ENCODE peak calls at places on chromosomes 1 and 21, in seven cellular contexts. One of them, this sample, is unnamed. For H3K9me3, the result is how much of the 10 kb centered on the place peaks cover.

GRCh38 chr21:26067836-26068401 is 102.7 kb downstream of the APP start:
- DNase-seq in MM.1S: no peak
- DNase-seq in GM23248: no peak
- DNase-seq in mucosa of descending colon: no peak
- DNase-seq in psoas muscle: no peak
- DNase-seq in IMR-90: no peak
- DNase-seq in breast epithelium: no peak
- DNase-seq in this sample: no peak

GRCh38 chr1:156964431-156964830 is 44.0 kb downstream of the LRRC71 start:
- DNase-seq in MM.1S: no peak
- DNase-seq in GM23248: peak
- DNase-seq in mucosa of descending colon: no peak
- DNase-seq in psoas muscle: no peak
- DNase-seq in IMR-90: peak
- DNase-seq in breast epithelium: no peak
- DNase-seq in this sample: no peak

GRCh38 chr1:162222019-162222418 is 152.5 kb downstream of the NOS1AP start:
- DNase-seq in MM.1S: no peak
- DNase-seq in GM23248: no peak
- DNase-seq in mucosa of descending colon: no peak
- DNase-seq in psoas muscle: no peak
- DNase-seq in IMR-90: no peak
- DNase-seq in breast epithelium: no peak
- DNase-seq in this sample: no peak

GRCh38 chr21:41437754-41438153 is 11.7 kb downstream of the MX1 start:
- DNase-seq in MM.1S: no peak
- DNase-seq in GM23248: no peak
- DNase-seq in mucosa of descending colon: no peak
- DNase-seq in psoas muscle: no peak
- DNase-seq in IMR-90: no peak
- DNase-seq in breast epithelium: no peak
- DNase-seq in this sample: no peak

GRCh38 chr1:116373451-116374339 is 651 bp downstream of the ATP1A1 start:
- DNase-seq in MM.1S: peak
- DNase-seq in GM23248: peak
- DNase-seq in mucosa of descending colon: peak
- DNase-seq in psoas muscle: peak
- DNase-seq in IMR-90: peak
- DNase-seq in breast epithelium: peak
- DNase-seq in this sample: peak

GRCh38 chr1:71881611-71882010 is 400.7 kb downstream of the NEGR1 start:
- DNase-seq in MM.1S: peak
- DNase-seq in GM23248: no peak
- DNase-seq in mucosa of descending colon: no peak
- DNase-seq in psoas muscle: no peak
- DNase-seq in IMR-90: peak
- DNase-seq in breast epithelium: no peak
- DNase-seq in this sample: no peak

GRCh38 chr1:173478099-173478555 is 992 bp downstream of the PRDX6 start:
- DNase-seq in MM.1S: peak
- DNase-seq in GM23248: peak
- DNase-seq in mucosa of descending colon: peak
- DNase-seq in psoas muscle: peak
- DNase-seq in IMR-90: peak
- DNase-seq in breast epithelium: no peak
- DNase-seq in this sample: peak

GRCh38 chr1:181044449-181044966 is 10.7 kb downstream of the MR1 start:
- DNase-seq in MM.1S: no peak
- DNase-seq in GM23248: no peak
- DNase-seq in mucosa of descending colon: peak
- DNase-seq in psoas muscle: peak
- DNase-seq in IMR-90: peak
- DNase-seq in breast epithelium: no peak
- DNase-seq in this sample: no peak

GRCh38 chr1:198678301-198678836 is 39.5 kb downstream of the PTPRC start:
- DNase-seq in MM.1S: no peak
- DNase-seq in GM23248: no peak
- DNase-seq in mucosa of descending colon: no peak
- DNase-seq in psoas muscle: no peak
- DNase-seq in IMR-90: no peak
- DNase-seq in breast epithelium: no peak
- DNase-seq in this sample: no peak

GRCh38 chr21:38121888-38122705 is 134.7 kb upstream of the KCNJ15 start:
- DNase-seq in MM.1S: no peak
- DNase-seq in GM23248: peak
- DNase-seq in mucosa of descending colon: no peak
- DNase-seq in psoas muscle: no peak
- DNase-seq in IMR-90: no peak
- DNase-seq in breast epithelium: no peak
- DNase-seq in this sample: no peak

GRCh38 chr1:47569681-47570470 is 132.0 kb downstream of the FOXD2 start:
- DNase-seq in MM.1S: no peak
- DNase-seq in GM23248: peak
- DNase-seq in mucosa of descending colon: peak
- DNase-seq in psoas muscle: peak
- DNase-seq in IMR-90: peak
- DNase-seq in breast epithelium: no peak
- DNase-seq in this sample: peak

GRCh38 chr1:156616463-156616862 is 2.8 kb upstream of the HAPLN2 start:
- DNase-seq in MM.1S: no peak
- DNase-seq in GM23248: peak
- DNase-seq in mucosa of descending colon: no peak
- DNase-seq in psoas muscle: no peak
- DNase-seq in IMR-90: peak
- DNase-seq in breast epithelium: no peak
- DNase-seq in this sample: no peak

GRCh38 chr21:25586242-25586805 is 21.0 kb downstream of the MRPL39 start:
- DNase-seq in MM.1S: no peak
- DNase-seq in GM23248: no peak
- DNase-seq in mucosa of descending colon: no peak
- DNase-seq in psoas muscle: no peak
- DNase-seq in IMR-90: no peak
- DNase-seq in breast epithelium: no peak
- DNase-seq in this sample: no peak

GRCh38 chr1:65890201-65890600 is 97.5 kb downstream of the PDE4B start:
- DNase-seq in MM.1S: no peak
- DNase-seq in GM23248: no peak
- DNase-seq in mucosa of descending colon: no peak
- DNase-seq in psoas muscle: no peak
- DNase-seq in IMR-90: peak
- DNase-seq in breast epithelium: no peak
- DNase-seq in this sample: no peak

GRCh38 chr1:75616436-75617433 is 5.8 kb upstream of the SLC44A5 start:
- DNase-seq in MM.1S: no peak
- DNase-seq in GM23248: peak
- DNase-seq in mucosa of descending colon: peak
- DNase-seq in psoas muscle: no peak
- DNase-seq in IMR-90: peak
- DNase-seq in breast epithelium: no peak
- DNase-seq in this sample: no peak

GRCh38 chr21:16418663-16419062 is 688.9 kb downstream of the USP25 start:
- DNase-seq in MM.1S: no peak
- DNase-seq in GM23248: no peak
- DNase-seq in mucosa of descending colon: no peak
- DNase-seq in psoas muscle: no peak
- DNase-seq in IMR-90: no peak
- DNase-seq in breast epithelium: no peak
- DNase-seq in this sample: no peak

GRCh38 chr21:28224191-28224755 is 768.4 kb downstream of the LTN1 start:
- DNase-seq in MM.1S: no peak
- DNase-seq in GM23248: no peak
- DNase-seq in mucosa of descending colon: no peak
- DNase-seq in psoas muscle: no peak
- DNase-seq in IMR-90: no peak
- DNase-seq in breast epithelium: no peak
- DNase-seq in this sample: no peak

GRCh38 chr1:14598007-14598497 is 433 bp upstream of the KAZN start:
- DNase-seq in MM.1S: no peak
- DNase-seq in GM23248: no peak
- DNase-seq in mucosa of descending colon: no peak
- DNase-seq in psoas muscle: no peak
- DNase-seq in IMR-90: no peak
- DNase-seq in breast epithelium: no peak
- DNase-seq in this sample: no peak

GRCh38 chr1:200154069-200154767 is 126.7 kb downstream of the NR5A2 start:
- DNase-seq in MM.1S: peak
- DNase-seq in GM23248: no peak
- DNase-seq in mucosa of descending colon: peak
- DNase-seq in psoas muscle: no peak
- DNase-seq in IMR-90: peak
- DNase-seq in breast epithelium: no peak
- DNase-seq in this sample: no peak

GRCh38 chr1:2233997-2234761 is 6.1 kb downstream of the SKI start:
- DNase-seq in MM.1S: no peak
- DNase-seq in GM23248: peak
- DNase-seq in mucosa of descending colon: peak
- DNase-seq in psoas muscle: peak
- DNase-seq in IMR-90: peak
- DNase-seq in breast epithelium: peak
- DNase-seq in this sample: peak

GRCh38 chr1:68799096-68799495 is 302.2 kb upstream of the DEPDC1 start:
- DNase-seq in MM.1S: no peak
- DNase-seq in GM23248: no peak
- DNase-seq in mucosa of descending colon: no peak
- DNase-seq in psoas muscle: no peak
- DNase-seq in IMR-90: no peak
- DNase-seq in breast epithelium: no peak
- DNase-seq in this sample: no peak

DNA sequence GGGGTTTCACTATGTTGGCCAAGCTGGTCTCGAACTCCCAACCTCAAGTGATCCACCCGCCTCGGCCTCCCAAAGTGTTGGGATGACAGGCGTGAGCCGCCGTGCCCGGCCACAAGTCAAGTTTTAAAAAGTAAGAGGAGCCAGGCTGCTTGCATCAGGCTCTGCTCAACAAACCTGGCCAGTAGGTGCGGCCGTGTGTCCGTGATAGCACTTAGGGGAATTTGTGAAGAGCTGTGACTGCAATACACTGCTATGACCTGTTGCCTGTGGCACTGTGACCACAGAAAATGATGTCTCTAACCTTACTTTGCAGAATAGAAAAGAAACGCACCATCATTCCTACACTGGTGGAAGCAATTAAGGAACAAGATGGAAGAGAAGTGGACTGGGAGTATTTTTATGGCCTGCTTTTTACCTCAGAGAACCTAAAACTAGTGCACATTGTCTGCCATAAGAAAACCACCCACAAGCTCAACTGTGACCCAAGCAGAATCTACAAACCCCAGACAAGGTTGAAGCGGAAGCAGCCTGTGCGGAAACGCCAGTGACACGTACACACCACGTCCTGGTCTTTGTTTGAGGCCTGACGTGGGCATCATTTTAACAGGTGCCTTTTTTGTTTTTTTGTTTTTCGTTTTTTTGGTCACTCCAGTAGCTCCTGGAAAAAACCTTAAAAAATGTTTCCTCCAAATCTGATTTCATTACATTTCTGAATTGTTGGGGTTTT is 16.7 kb downstream of the C1orf174 start:
- DNase-seq in MM.1S: no peak
- DNase-seq in GM23248: no peak
- DNase-seq in mucosa of descending colon: no peak
- DNase-seq in psoas muscle: no peak
- DNase-seq in IMR-90: no peak
- DNase-seq in breast epithelium: no peak
- DNase-seq in this sample: no peak
- H3K9me3 ChIP-seq in MM.1S: under half
- H3K9me3 ChIP-seq in GM23248: under half
- H3K9me3 ChIP-seq in mucosa of descending colon: under half
- H3K9me3 ChIP-seq in psoas muscle: under half
- H3K9me3 ChIP-seq in IMR-90: under half
- H3K9me3 ChIP-seq in breast epithelium: under half
- H3K9me3 ChIP-seq in this sample: under half

DNA sequence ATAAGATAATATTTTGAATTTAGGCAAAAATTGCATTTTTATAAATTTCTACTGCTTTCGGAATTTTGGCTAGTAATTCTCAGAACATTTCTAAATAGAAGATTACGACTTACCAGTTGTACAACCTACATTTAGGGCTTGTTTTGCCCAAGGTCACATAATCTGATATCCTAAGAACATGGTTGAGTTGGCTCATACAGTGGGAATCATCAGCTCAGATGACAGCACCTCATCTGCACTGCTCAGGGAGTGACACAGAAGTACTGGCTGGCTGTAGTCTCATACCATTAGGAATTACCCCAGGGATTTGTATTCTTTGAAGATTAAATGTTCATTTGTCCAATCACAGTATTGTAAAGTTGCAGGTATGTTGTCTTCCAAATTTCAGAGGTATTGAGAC is 217.6 kb downstream of the ADGRL2 start:
- DNase-seq in MM.1S: no peak
- DNase-seq in GM23248: no peak
- DNase-seq in mucosa of descending colon: no peak
- DNase-seq in psoas muscle: no peak
- DNase-seq in IMR-90: no peak
- DNase-seq in breast epithelium: no peak
- DNase-seq in this sample: no peak
- H3K9me3 ChIP-seq in MM.1S: under half
- H3K9me3 ChIP-seq in GM23248: under half
- H3K9me3 ChIP-seq in mucosa of descending colon: under half
- H3K9me3 ChIP-seq in psoas muscle: under half
- H3K9me3 ChIP-seq in IMR-90: under half
- H3K9me3 ChIP-seq in breast epithelium: under half
- H3K9me3 ChIP-seq in this sample: under half

DNA sequence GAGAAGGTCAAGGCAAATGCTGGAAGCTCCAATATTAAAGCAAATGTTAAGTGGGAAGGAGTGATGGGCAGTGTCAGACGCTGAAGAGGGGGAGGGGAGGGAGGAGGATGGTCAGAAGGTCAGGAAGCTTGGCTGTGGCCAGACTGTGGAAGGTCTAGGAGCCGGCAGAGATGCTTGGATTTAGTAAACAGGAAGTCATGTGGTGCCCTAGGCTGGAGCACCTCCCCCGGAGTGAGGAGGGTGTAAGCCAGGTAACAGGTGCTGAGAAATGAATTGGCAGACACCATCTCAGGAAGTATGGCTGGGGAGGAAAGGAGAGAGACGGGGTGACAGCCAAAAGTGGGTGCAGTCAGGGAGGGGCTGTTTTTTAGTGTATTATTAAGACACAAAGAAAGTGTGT is 17.7 kb downstream of the CSMD2 start:
- DNase-seq in MM.1S: no peak
- DNase-seq in GM23248: no peak
- DNase-seq in mucosa of descending colon: no peak
- DNase-seq in psoas muscle: no peak
- DNase-seq in IMR-90: no peak
- DNase-seq in breast epithelium: no peak
- DNase-seq in this sample: no peak
- H3K9me3 ChIP-seq in MM.1S: under half
- H3K9me3 ChIP-seq in GM23248: under half
- H3K9me3 ChIP-seq in mucosa of descending colon: under half
- H3K9me3 ChIP-seq in psoas muscle: under half
- H3K9me3 ChIP-seq in IMR-90: under half
- H3K9me3 ChIP-seq in breast epithelium: under half
- H3K9me3 ChIP-seq in this sample: under half

DNA sequence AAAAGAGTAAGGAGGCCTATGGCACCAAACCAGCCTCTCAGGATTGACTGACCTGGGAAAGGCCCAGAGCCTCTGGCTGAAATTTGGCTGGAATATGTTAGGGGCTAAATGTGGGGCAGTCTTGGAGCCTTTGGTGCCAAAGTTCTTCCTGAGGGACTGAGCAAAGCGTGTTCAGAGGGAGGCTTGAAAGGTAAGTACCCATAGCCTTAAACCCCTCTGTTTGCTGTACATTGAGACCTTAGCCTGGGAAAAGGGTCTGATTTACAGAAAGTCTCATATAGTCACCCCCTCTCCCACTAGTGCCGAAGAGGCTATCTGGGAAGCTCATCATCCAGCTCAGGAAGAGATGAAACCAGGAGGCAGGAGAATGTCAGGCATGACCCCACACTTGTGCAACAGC is at the start of gene LCE4A:
- DNase-seq in MM.1S: no peak
- DNase-seq in GM23248: no peak
- DNase-seq in mucosa of descending colon: no peak
- DNase-seq in psoas muscle: no peak
- DNase-seq in IMR-90: no peak
- DNase-seq in breast epithelium: no peak
- DNase-seq in this sample: no peak
- H3K9me3 ChIP-seq in MM.1S: under half
- H3K9me3 ChIP-seq in GM23248: under half
- H3K9me3 ChIP-seq in mucosa of descending colon: under half
- H3K9me3 ChIP-seq in psoas muscle: under half
- H3K9me3 ChIP-seq in IMR-90: under half
- H3K9me3 ChIP-seq in breast epithelium: under half
- H3K9me3 ChIP-seq in this sample: under half